ENCODE peak calls at places on chromosomes 16 and 17, in nine cellular contexts. C is epithelial cell of esophagus, U is tibial artery, O is AG04450, I is transverse colon, X is A549, R is bronchial epithelial cell, T is uterus, F is mucosa of descending colon. H is an unnamed sample.

GRCh38 chr17:2964028-2964356 is 99.4 kb downstream of the OR1D5 start:
- DNase-seq in C (no peak), I (no peak), O (no peak), T (no peak), U (peak), F (no peak), R (no peak), X (no peak), H (no peak)

GRCh38 chr17:76442341-76443338 is 10.3 kb downstream of the UBE2O start:
- DNase-seq in X (no peak), U (no peak), F (no peak), I (no peak), T (no peak), O (no peak), C (no peak), R (no peak), H (no peak)

GRCh38 chr17:4219241-4219640 is 44.5 kb downstream of the ANKFY1 start:
- DNase-seq in X (no peak), T (no peak), C (peak), F (no peak), I (no peak), U (no peak), O (no peak), R (peak), H (no peak)

GRCh38 chr17:75693500-75694481 is 26.7 kb downstream of the SAP30BP start:
- DNase-seq in C (peak), T (peak), F (no peak), R (peak), I (peak), O (no peak), U (peak), X (peak), H (peak)

GRCh38 chr17:66684256-66684655 is 150.7 kb upstream of the CACNG5 start:
- DNase-seq in F (no peak), T (no peak), X (no peak), U (no peak), C (peak), O (no peak), R (peak), I (no peak), H (no peak)

GRCh38 chr17:58947411-58948208 is 159.1 kb downstream of the TRIM37 start:
- DNase-seq in X (no peak), U (no peak), T (no peak), R (no peak), C (no peak), O (no peak), F (no peak), I (no peak), H (no peak)

GRCh38 chr16:69820926-69821541 is 58.9 kb downstream of the WWP2 start:
- DNase-seq in R (no peak), X (no peak), C (no peak), I (no peak), U (peak), T (no peak), O (no peak), F (no peak), H (no peak)

GRCh38 chr17:75153854-75154194 is 488 bp downstream of the JPT1 start:
- DNase-seq in U (peak), T (no peak), X (peak), C (no peak), F (peak), O (no peak), I (peak), R (no peak), H (no peak)

GRCh38 chr17:42517516-42517915 is 18.5 kb upstream of the NAGLU start:
- DNase-seq in C (peak), X (peak), F (peak), R (peak), U (peak), T (peak), O (peak), I (peak), H (peak)

GRCh38 chr16:4315185-4316102 is at the start of gene GLIS2:
- DNase-seq in T (peak), I (peak), F (no peak), X (peak), C (peak), O (no peak), R (no peak), U (peak), H (no peak)

GRCh38 chr16:67951485-67951884 is 7.6 kb upstream of the LCAT start:
- DNase-seq in F (no peak), C (no peak), O (no peak), U (no peak), R (no peak), I (no peak), T (no peak), X (no peak), H (no peak)

GRCh38 chr17:77074681-77075080 is 66.1 kb upstream of the SEC14L1 start:
- DNase-seq in O (no peak), U (no peak), C (no peak), T (no peak), F (no peak), I (no peak), X (no peak), R (no peak), H (no peak)

GRCh38 chr17:48756816-48757215 is 28.3 kb upstream of the HOXB13 start:
- DNase-seq in X (no peak), U (no peak), F (no peak), O (no peak), T (no peak), C (no peak), R (no peak), I (no peak), H (no peak)

GRCh38 chr17:76536511-76537287 is 810 bp downstream of the CYGB start:
- DNase-seq in O (no peak), R (no peak), X (no peak), C (no peak), F (peak), U (no peak), I (no peak), T (no peak), H (no peak)

GRCh38 chr17:57697891-57698708 is 47.0 kb downstream of the CCDC182 start:
- DNase-seq in X (no peak), C (peak), R (peak), I (no peak), U (no peak), F (no peak), T (no peak), O (no peak), H (no peak)

GRCh38 chr17:42679001-42679491 is 2.3 kb upstream of the PLEKHH3 start:
- DNase-seq in X (peak), T (peak), U (peak), O (no peak), R (peak), I (peak), C (peak), F (peak), H (no peak)

GRCh38 chr16:21638573-21638975 is 13.8 kb downstream of the IGSF6 start:
- DNase-seq in O (no peak), I (no peak), U (no peak), T (no peak), C (peak), R (peak), F (no peak), X (no peak), H (no peak)

GRCh38 chr17:19470529-19471261 is 59.7 kb downstream of the RNF112 start:
- DNase-seq in F (peak), C (no peak), O (peak), T (peak), U (peak), X (no peak), R (no peak), I (peak), H (no peak)

GRCh38 chr17:42121066-42121769 is at the start of gene KAT2A:
- DNase-seq in X (peak), C (peak), T (peak), O (no peak), F (peak), R (peak), U (peak), I (peak), H (no peak)

GRCh38 chr16:81610144-81610842 is 165.7 kb downstream of the CMIP start:
- DNase-seq in F (peak), R (no peak), C (peak), U (peak), O (no peak), X (no peak), I (peak), T (peak), H (no peak)

GRCh38 chr17:77597421-77598240 is 360.9 kb upstream of the TNRC6C start:
- DNase-seq in X (no peak), I (no peak), R (no peak), F (no peak), T (no peak), C (no peak), U (peak), O (no peak), H (no peak)

GRCh38 chr16:66408181-66409048 is 18.7 kb upstream of the BEAN1 start:
- DNase-seq in C (peak), I (no peak), F (no peak), R (peak), X (peak), T (no peak), O (peak), U (no peak), H (no peak)

GRCh38 chr17:63649813-63650212 is 27.6 kb downstream of the MAP3K3 start:
- DNase-seq in X (no peak), C (no peak), U (no peak), R (no peak), F (no peak), I (no peak), T (no peak), O (no peak), H (no peak)

GRCh38 chr16:12613131-12613991 is 190.3 kb downstream of the CPPED1 start:
- DNase-seq in X (peak), R (peak), O (no peak), U (no peak), C (peak), I (peak), F (no peak), T (no peak), H (no peak)

GRCh38 chr17:50177476-50177875 is 11.7 kb downstream of the SGCA start:
- DNase-seq in X (no peak), U (no peak), R (peak), I (no peak), O (no peak), C (peak), F (no peak), T (no peak), H (no peak)

GRCh38 chr17:64001763-64002529 is 3.8 kb downstream of the PRR29 start:
- DNase-seq in U (no peak), R (peak), I (no peak), O (no peak), F (no peak), T (peak), X (no peak), C (peak), H (no peak)

GRCh38 chr17:81096741-81097133 is 61.8 kb downstream of the BAIAP2 start:
- DNase-seq in I (no peak), C (no peak), R (no peak), F (no peak), O (no peak), T (peak), X (no peak), U (no peak), H (no peak)

GRCh38 chr17:1783834-1784611 is 22.2 kb downstream of the SERPINF1 start:
- DNase-seq in R (peak), I (peak), X (peak), F (peak), C (peak), O (peak), U (peak), T (peak), H (no peak)
- TF ChIP-seq CTCF in R (peak), I (peak), X (peak), F (peak), C (peak), O (peak), U (peak), T (peak), H (peak)

GRCh38 chr17:7840441-7840840 is 6.4 kb downstream of the KDM6B start:
- DNase-seq in I (no peak), U (no peak), R (no peak), C (no peak), X (no peak), T (no peak), F (no peak), O (no peak), H (no peak)

GRCh38 chr17:7840875-7841274 is 6.9 kb downstream of the KDM6B start:
- DNase-seq in O (no peak), I (no peak), R (no peak), U (peak), F (no peak), T (no peak), X (no peak), C (no peak), H (no peak)

GRCh38 chr17:7841309-7841621 is 7.2 kb downstream of the KDM6B start:
- DNase-seq in T (no peak), U (no peak), I (no peak), R (no peak), C (no peak), X (no peak), F (no peak), O (no peak), H (no peak)

GRCh38 chr17:7839199-7839889 is 5.3 kb downstream of the KDM6B start:
- DNase-seq in X (no peak), O (no peak), C (peak), U (no peak), I (peak), R (peak), T (no peak), F (peak), H (no peak)

GRCh38 chr17:7839890-7840260 is 5.9 kb downstream of the KDM6B start:
- DNase-seq in O (no peak), R (no peak), I (no peak), X (peak), T (no peak), U (no peak), C (peak), F (peak), H (no peak)
- H3K4me3 ChIP-seq in O (peak), R (no peak), I (no peak), X (no peak), T (no peak), U (no peak), C (no peak), F (no peak), H (no peak)

GRCh38 chr16:9090101-9090959 is 1.1 kb upstream of the HAPSTR1 start:
- DNase-seq in T (peak), R (no peak), X (no peak), C (no peak), O (no peak), F (peak), I (peak), U (peak), H (no peak)
- TF ChIP-seq CTCF in T (no peak), R (no peak), X (no peak), C (no peak), O (no peak), F (no peak), I (no peak), U (no peak), H (peak)

GRCh38 chr16:30183961-30184429 is 593 bp downstream of the CORO1A start:
- DNase-seq in X (no peak), R (no peak), U (no peak), O (no peak), I (peak), C (no peak), F (peak), T (no peak), H (no peak)
- H3K4me3 ChIP-seq in X (peak), R (peak), U (peak), O (peak), I (peak), C (no peak), F (peak), T (peak), H (peak)

GRCh38 chr17:33239702-33240101 is 53.4 kb downstream of the ASIC2 start:
- DNase-seq in F (no peak), R (no peak), U (no peak), X (no peak), I (no peak), T (no peak), O (no peak), C (no peak), H (no peak)
- TF ChIP-seq CTCF in F (no peak), R (no peak), U (no peak), X (no peak), I (no peak), T (no peak), O (no peak), C (no peak), H (no peak)

GRCh38 chr16:30068750-30069574 is 3.4 kb downstream of the ALDOA start:
- DNase-seq in I (peak), X (peak), O (no peak), U (no peak), F (no peak), C (peak), T (no peak), R (peak), H (no peak)

GRCh38 chr16:30066882-30067583 is 1.5 kb downstream of the ALDOA start:
- DNase-seq in R (no peak), F (peak), T (no peak), X (no peak), I (peak), U (peak), O (no peak), C (no peak), H (no peak)

GRCh38 chr16:30068333-30068732 is 2.8 kb downstream of the ALDOA start:
- DNase-seq in I (no peak), X (no peak), R (no peak), O (no peak), U (no peak), F (no peak), T (no peak), C (no peak), H (no peak)

GRCh38 chr16:30065943-30066881 is 652 bp downstream of the ALDOA start:
- DNase-seq in X (peak), F (no peak), R (peak), I (peak), U (no peak), T (peak), C (peak), O (no peak), H (no peak)

GRCh38 chr16:30067584-30067916 is 2.0 kb downstream of the ALDOA start:
- DNase-seq in T (no peak), O (no peak), I (no peak), C (no peak), F (no peak), U (no peak), X (no peak), R (no peak), H (no peak)
- H3K4me3 ChIP-seq in T (no peak), O (peak), I (peak), C (peak), F (no peak), U (peak), X (peak), R (peak), H (peak)

DNA sequence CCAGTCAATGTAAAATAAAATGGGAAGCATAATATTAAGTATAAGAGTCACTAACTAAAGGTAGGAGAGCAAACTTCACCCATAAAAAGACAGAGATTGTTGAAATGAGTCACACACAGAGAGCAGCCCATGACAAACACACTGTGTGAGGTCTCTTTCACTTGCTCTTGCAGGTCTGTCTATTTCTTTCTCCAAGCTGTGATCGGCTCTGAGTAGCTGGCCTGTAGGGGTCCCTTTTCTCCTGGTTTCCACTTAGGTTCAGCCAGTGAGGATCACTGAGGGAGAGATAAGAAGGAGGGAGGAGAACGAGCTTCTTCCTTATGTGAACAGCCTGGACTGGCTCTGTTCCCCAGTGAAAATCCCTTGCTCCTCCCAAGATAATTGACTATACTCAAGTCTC is 133.7 kb upstream of the HS3ST3A1 start:
- DNase-seq in R (no peak), U (no peak), T (no peak), O (no peak), F (no peak), I (no peak), X (peak), C (no peak), H (no peak)
- TF ChIP-seq CTCF in R (no peak), U (no peak), T (no peak), O (no peak), F (no peak), I (no peak), X (no peak), C (no peak), H (no peak)

H was measured in AG04449.